ENCODE peak calls at places on chromosomes 7 and 10, in eight cellular contexts. E is GM10248; R is AG04450; J is WTC11; Y is AG04449; I is hepatocyte; U is IMR-90; B is CD8-positive, alpha-beta T cell. N is an unnamed sample.

GRCh38 chr7:131231381-131232220 is 96.1 kb upstream of the MKLN1 start:
- DNase-seq in E (peak), R (peak), J (no peak), Y (no peak), I (no peak), U (peak), B (peak), N (peak)

GRCh38 chr7:24356758-24357386 is 72.9 kb downstream of the NPY start:
- DNase-seq in E (no peak), R (no peak), J (no peak), Y (no peak), I (no peak), U (no peak), B (no peak), N (no peak)

GRCh38 chr10:127952918-127953317 is 46.0 kb downstream of the PTPRE start:
- DNase-seq in E (no peak), R (no peak), J (no peak), Y (no peak), I (no peak), U (no peak), B (no peak), N (no peak)

GRCh38 chr7:106855540-106856132 is 9.4 kb upstream of the PIK3CG start:
- DNase-seq in E (no peak), R (no peak), J (no peak), Y (no peak), I (no peak), U (no peak), B (no peak), N (no peak)

GRCh38 chr7:148492157-148492860 is 98.3 kb upstream of the C7orf33 start:
- DNase-seq in E (no peak), R (no peak), J (no peak), Y (no peak), I (no peak), U (no peak), B (no peak), N (no peak)

GRCh38 chr7:141928147-141928894 is 12.1 kb downstream of the OR9A4 start:
- DNase-seq in E (no peak), R (no peak), J (no peak), Y (no peak), I (no peak), U (no peak), B (no peak), N (no peak)

GRCh38 chr10:8591619-8592018 is 537.1 kb downstream of the GATA3 start:
- DNase-seq in E (no peak), R (no peak), J (no peak), Y (no peak), I (no peak), U (no peak), B (no peak), N (no peak)

GRCh38 chr10:130121486-130122079 is 11.0 kb upstream of the C10orf143 start:
- DNase-seq in E (no peak), R (no peak), J (no peak), Y (no peak), I (no peak), U (no peak), B (no peak), N (no peak)

GRCh38 chr10:58936364-58936763 is 240.1 kb upstream of the PHYHIPL start:
- DNase-seq in E (no peak), R (no peak), J (no peak), Y (no peak), I (no peak), U (no peak), B (no peak), N (no peak)

GRCh38 chr7:99679032-99679399 is 780 bp downstream of the CYP3A5 start:
- DNase-seq in E (no peak), R (no peak), J (no peak), Y (no peak), I (peak), U (peak), B (no peak), N (no peak)

GRCh38 chr10:95552680-95553342 is 8.4 kb downstream of the SORBS1 start:
- DNase-seq in E (no peak), R (no peak), J (no peak), Y (no peak), I (no peak), U (no peak), B (no peak), N (no peak)

GRCh38 chr10:11813177-11813576 is 10.0 kb upstream of the PROSER2 start:
- DNase-seq in E (no peak), R (no peak), J (no peak), Y (no peak), I (no peak), U (no peak), B (no peak), N (no peak)

GRCh38 chr10:69056129-69056528 is 31.8 kb upstream of the SRGN start:
- DNase-seq in E (peak), R (no peak), J (no peak), Y (no peak), I (no peak), U (no peak), B (no peak), N (no peak)

GRCh38 chr10:71260622-71261325 is 48.4 kb downstream of the UNC5B start:
- DNase-seq in E (no peak), R (peak), J (peak), Y (no peak), I (peak), U (peak), B (no peak), N (no peak)

GRCh38 chr7:144027070-144027469 is 21.7 kb upstream of the OR2A5 start:
- DNase-seq in E (no peak), R (no peak), J (no peak), Y (no peak), I (peak), U (peak), B (no peak), N (no peak)

GRCh38 chr10:131077031-131077430 is 234.5 kb downstream of the TCERG1L start:
- DNase-seq in E (no peak), R (no peak), J (no peak), Y (no peak), I (no peak), U (no peak), B (no peak), N (no peak)

GRCh38 chr7:140616328-140616727 is 24.3 kb downstream of the DENND2A start:
- DNase-seq in E (no peak), R (no peak), J (no peak), Y (no peak), I (no peak), U (no peak), B (no peak), N (no peak)

GRCh38 chr7:50393076-50393475 is 57.1 kb downstream of the FIGNL1 start:
- DNase-seq in E (no peak), R (no peak), J (no peak), Y (no peak), I (no peak), U (no peak), B (peak), N (no peak)

GRCh38 chr7:135822396-135822795 is 73.8 kb upstream of the FAM180A start:
- DNase-seq in E (no peak), R (no peak), J (no peak), Y (no peak), I (no peak), U (no peak), B (no peak), N (no peak)

GRCh38 chr7:135812151-135812550 is 63.5 kb upstream of the FAM180A start:
- DNase-seq in E (no peak), R (no peak), J (no peak), Y (no peak), I (no peak), U (no peak), B (no peak), N (no peak)

GRCh38 chr7:135817576-135817975 is 69.0 kb upstream of the FAM180A start:
- DNase-seq in E (no peak), R (no peak), J (no peak), Y (no peak), I (no peak), U (no peak), B (no peak), N (no peak)
- TF ChIP-seq CTCF in E (no peak), R (no peak), J (no peak), Y (no peak), I (no peak), U (no peak), B (no peak), N (no peak)

DNA sequence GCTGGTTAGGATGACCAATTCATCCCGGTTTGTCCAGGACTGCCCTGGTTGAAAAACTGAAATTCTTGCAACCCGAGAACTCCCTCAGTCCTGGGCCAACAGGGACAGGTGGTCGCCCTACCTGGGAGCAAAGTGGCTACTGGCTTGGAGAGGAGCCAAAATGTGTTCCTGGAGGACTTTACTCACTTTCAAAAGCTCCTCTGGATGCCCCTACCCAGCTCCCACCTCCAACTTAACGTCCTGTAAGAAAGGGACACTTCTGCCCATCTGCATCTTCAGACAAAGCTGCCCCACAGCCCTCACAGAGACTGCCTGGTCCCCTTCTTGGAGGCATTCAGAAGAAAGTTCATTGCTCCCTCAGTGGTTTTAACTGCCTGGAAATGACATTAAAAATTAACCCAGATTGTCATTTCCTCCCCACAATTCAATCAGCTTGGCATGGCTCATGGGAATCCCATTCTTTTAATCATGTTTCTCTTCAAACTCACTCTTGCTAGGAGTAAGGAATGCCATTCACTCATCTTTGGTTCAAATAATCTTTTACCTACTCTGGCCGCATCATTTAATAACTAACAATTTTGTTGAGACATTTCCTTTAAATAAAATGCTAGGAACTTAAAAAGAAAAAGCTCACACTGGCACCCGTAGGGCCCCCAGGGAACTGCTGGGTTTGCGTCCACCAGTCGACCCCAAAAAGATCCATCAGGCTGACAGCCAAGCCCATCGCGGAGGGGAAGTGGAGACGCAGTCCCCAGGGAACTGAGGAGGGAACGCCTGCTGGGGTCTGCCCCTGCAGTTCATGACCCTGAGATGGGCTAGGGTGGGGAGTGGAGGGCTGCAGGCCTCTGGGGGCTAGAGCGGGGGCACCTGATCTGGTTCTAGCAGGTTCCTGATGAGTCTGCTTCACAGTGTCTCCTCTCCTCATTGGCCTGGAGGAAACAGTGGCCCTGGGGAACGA is 24.2 kb upstream of the HSPA12A start:
- DNase-seq in E (no peak), R (no peak), J (no peak), Y (no peak), I (no peak), U (no peak), B (no peak), N (no peak)
- TF ChIP-seq CTCF in E (no peak), R (peak), J (no peak), Y (no peak), I (no peak), U (no peak), B (no peak), N (no peak)

DNA sequence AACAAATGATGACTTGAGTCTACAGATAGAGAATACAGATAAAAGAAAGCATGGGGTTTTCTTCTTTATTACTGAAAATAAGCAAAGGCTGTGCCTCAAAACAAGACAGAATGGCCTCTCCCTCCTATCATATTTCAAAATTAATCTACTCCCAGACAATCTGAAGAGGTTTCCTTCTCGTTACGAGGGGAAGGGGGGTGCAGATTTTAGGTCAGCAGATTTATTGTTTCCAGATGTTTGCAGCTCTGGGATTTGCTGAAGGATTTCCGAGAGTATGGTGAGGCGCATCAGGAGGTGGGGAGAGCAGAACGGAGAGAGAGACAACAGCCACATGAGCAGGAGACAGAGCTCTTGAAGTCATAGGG is 89.8 kb downstream of the KIAA1549 start:
- DNase-seq in E (no peak), R (no peak), J (no peak), Y (no peak), I (peak), U (no peak), B (no peak), N (no peak)
- TF ChIP-seq CTCF in E (no peak), R (no peak), J (no peak), Y (no peak), I (no peak), U (no peak), B (no peak), N (no peak)

GRCh38 chr10:55989188-55989587 is 371.9 kb downstream of the ZWINT start:
- DNase-seq in E (no peak), R (no peak), J (no peak), Y (no peak), I (no peak), U (no peak), B (no peak), N (no peak)
- TF ChIP-seq CTCF in E (no peak), R (no peak), J (no peak), Y (no peak), I (no peak), U (no peak), B (no peak), N (no peak)

DNA sequence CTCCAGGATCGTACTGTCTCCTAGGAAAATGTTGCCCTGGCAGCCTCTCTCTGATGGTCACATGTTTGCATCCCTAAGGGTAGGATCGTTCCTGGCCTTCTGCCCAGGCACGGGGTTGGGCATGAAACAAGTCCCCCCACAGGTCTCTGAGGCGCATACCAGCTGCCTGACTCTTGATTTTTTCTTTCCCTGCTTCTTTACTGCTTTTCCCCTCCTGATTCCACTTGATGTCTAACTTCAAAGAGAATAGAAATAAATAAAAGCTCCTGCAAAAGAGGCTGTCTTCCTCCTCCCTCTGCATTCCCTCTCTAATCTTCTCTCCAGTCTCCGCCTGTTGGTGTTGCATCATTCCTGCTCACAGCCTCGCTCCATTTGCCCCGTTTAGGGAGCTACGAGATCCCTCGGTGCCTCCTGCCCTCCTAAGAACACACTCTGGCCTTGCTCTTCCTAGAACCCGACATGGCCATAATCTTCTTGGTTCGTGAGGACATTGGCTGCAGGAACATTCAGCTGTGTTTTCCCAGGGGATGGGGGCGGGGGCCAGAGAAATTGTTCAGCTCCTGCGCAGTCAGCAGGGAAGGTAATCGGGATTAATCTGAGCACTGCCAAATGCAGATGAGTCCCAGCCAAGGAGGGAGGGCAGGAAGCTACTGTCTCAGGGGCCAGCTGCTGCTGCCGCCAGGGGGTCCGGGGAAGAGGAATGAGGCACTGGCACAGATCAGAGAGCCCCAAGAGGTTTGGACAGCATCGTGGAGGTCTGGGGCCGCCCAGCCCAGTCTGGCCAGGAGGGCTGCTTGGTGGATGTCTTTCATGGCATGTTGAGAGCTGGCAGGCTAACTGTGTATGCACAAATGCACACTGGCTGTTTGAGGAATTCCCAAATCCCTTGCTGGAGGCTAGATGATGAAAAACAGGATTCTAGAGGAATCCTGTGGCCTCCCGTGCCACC is 26.1 kb downstream of the LEP start:
- DNase-seq in E (no peak), R (no peak), J (peak), Y (peak), I (peak), U (peak), B (no peak), N (no peak)
- TF ChIP-seq CTCF in E (no peak), R (peak), J (no peak), Y (peak), I (peak), U (no peak), B (no peak), N (no peak)